ENCODE peak calls at places on chromosome 12, in six cellular contexts. One of them, this sample, is unnamed.

GRCh38 chr12:132213359-132214160 is 69.3 kb downstream of the NOC4L start:
- DNase-seq in PC-9: no peak
- DNase-seq in WTC11: no peak
- DNase-seq in BE2C: no peak
- DNase-seq in astrocyte of the spinal cord: no peak
- DNase-seq in GM04503: no peak
- DNase-seq in this sample: no peak

GRCh38 chr12:46404225-46404631 is 31.7 kb upstream of the SLC38A2 start:
- DNase-seq in PC-9: no peak
- DNase-seq in WTC11: no peak
- DNase-seq in BE2C: no peak
- DNase-seq in astrocyte of the spinal cord: peak; percentile 94
- DNase-seq in GM04503: peak; percentile 89
- DNase-seq in this sample: no peak

GRCh38 chr12:100675432-100675831 is 101.9 kb downstream of the GAS2L3 start:
- DNase-seq in PC-9: no peak
- DNase-seq in WTC11: no peak
- DNase-seq in BE2C: peak; percentile 82
- DNase-seq in astrocyte of the spinal cord: peak; percentile 74
- DNase-seq in GM04503: no peak
- DNase-seq in this sample: no peak

GRCh38 chr12:52125499-52125900 is 46.0 kb downstream of the SMIM41 start:
- DNase-seq in PC-9: no peak
- DNase-seq in WTC11: peak; percentile 65
- DNase-seq in BE2C: peak; percentile 95
- DNase-seq in astrocyte of the spinal cord: no peak
- DNase-seq in GM04503: no peak
- DNase-seq in this sample: peak; percentile 36

GRCh38 chr12:125169451-125169850 is 104.2 kb downstream of the AACS start:
- DNase-seq in PC-9: no peak
- DNase-seq in WTC11: no peak
- DNase-seq in BE2C: no peak
- DNase-seq in astrocyte of the spinal cord: no peak
- DNase-seq in GM04503: no peak
- DNase-seq in this sample: no peak

GRCh38 chr12:62347922-62348650 is 87.9 kb downstream of the USP15 start:
- DNase-seq in PC-9: no peak
- DNase-seq in WTC11: no peak
- DNase-seq in BE2C: no peak
- DNase-seq in astrocyte of the spinal cord: peak; percentile 60
- DNase-seq in GM04503: peak; percentile 15
- DNase-seq in this sample: no peak

GRCh38 chr12:109291531-109292341 is 17.3 kb downstream of the FOXN4 start:
- DNase-seq in PC-9: peak; percentile 54
- DNase-seq in WTC11: peak; percentile 79
- DNase-seq in BE2C: peak; percentile 88
- DNase-seq in astrocyte of the spinal cord: peak; percentile 24
- DNase-seq in GM04503: peak; percentile 29
- DNase-seq in this sample: peak; percentile 86

GRCh38 chr12:50732591-50732990 is 31.3 kb upstream of the ATF1 start:
- DNase-seq in PC-9: peak; percentile 43
- DNase-seq in WTC11: no peak
- DNase-seq in BE2C: no peak
- DNase-seq in astrocyte of the spinal cord: peak; percentile 75
- DNase-seq in GM04503: peak; percentile 64
- DNase-seq in this sample: no peak

GRCh38 chr12:868722-869121 is 80.8 kb downstream of the RAD52 start:
- DNase-seq in PC-9: no peak
- DNase-seq in WTC11: no peak
- DNase-seq in BE2C: peak; percentile 12
- DNase-seq in astrocyte of the spinal cord: no peak
- DNase-seq in GM04503: no peak
- DNase-seq in this sample: no peak

GRCh38 chr12:129662184-129662583 is 241.6 kb downstream of the TMEM132D start:
- DNase-seq in PC-9: no peak
- DNase-seq in WTC11: no peak
- DNase-seq in BE2C: no peak
- DNase-seq in astrocyte of the spinal cord: no peak
- DNase-seq in GM04503: no peak
- DNase-seq in this sample: no peak

GRCh38 chr12:69879007-69879960 is 54.3 kb downstream of the MYRFL start:
- DNase-seq in PC-9: peak; percentile 57
- DNase-seq in WTC11: peak; percentile 77
- DNase-seq in BE2C: peak; percentile 73
- DNase-seq in astrocyte of the spinal cord: peak; percentile 79
- DNase-seq in GM04503: no peak
- DNase-seq in this sample: peak; percentile 66

GRCh38 chr12:52524241-52524897 is 4.2 kb upstream of the KRT5 start:
- DNase-seq in PC-9: no peak
- DNase-seq in WTC11: no peak
- DNase-seq in BE2C: no peak
- DNase-seq in astrocyte of the spinal cord: no peak
- DNase-seq in GM04503: no peak
- DNase-seq in this sample: no peak

GRCh38 chr12:70583251-70583650 is 54.0 kb downstream of the PTPRB start:
- DNase-seq in PC-9: no peak
- DNase-seq in WTC11: no peak
- DNase-seq in BE2C: no peak
- DNase-seq in astrocyte of the spinal cord: no peak
- DNase-seq in GM04503: no peak
- DNase-seq in this sample: no peak

GRCh38 chr12:52356031-52356761 is 11.1 kb downstream of the KRT85 start:
- DNase-seq in PC-9: no peak
- DNase-seq in WTC11: no peak
- DNase-seq in BE2C: no peak
- DNase-seq in astrocyte of the spinal cord: no peak
- DNase-seq in GM04503: no peak
- DNase-seq in this sample: no peak

GRCh38 chr12:74780458-74781241 is 243.0 kb downstream of the ATXN7L3B start:
- DNase-seq in PC-9: no peak
- DNase-seq in WTC11: no peak
- DNase-seq in BE2C: no peak
- DNase-seq in astrocyte of the spinal cord: peak; percentile 84
- DNase-seq in GM04503: no peak
- DNase-seq in this sample: peak; percentile 3

GRCh38 chr12:103680591-103681065 is 93.6 kb downstream of the STAB2 start:
- DNase-seq in PC-9: no peak
- DNase-seq in WTC11: no peak
- DNase-seq in BE2C: no peak
- DNase-seq in astrocyte of the spinal cord: no peak
- DNase-seq in GM04503: no peak
- DNase-seq in this sample: peak; percentile 62

This sample was measured in SK-N-DZ.